ENCODE peak calls at places on chromosomes 5 and 9, in six cellular contexts. One of them, this sample, is unnamed. For H3K4me1, the result is how much of the 10 kb centered on the place peaks cover.

GRCh38 chr5:145856285-145856818 is 16.5 kb downstream of the GRXCR2 start:
- DNase-seq in ovary: peak
- DNase-seq in uterus: peak
- DNase-seq in colonic mucosa: no peak
- DNase-seq in H1: peak
- DNase-seq in breast epithelium: peak
- DNase-seq in this sample: peak

GRCh38 chr5:38450627-38451371 is 105.6 kb downstream of the LIFR start:
- DNase-seq in breast epithelium: no peak
- DNase-seq in uterus: no peak
- DNase-seq in colonic mucosa: no peak
- DNase-seq in H1: no peak
- DNase-seq in ovary: no peak
- DNase-seq in this sample: no peak

GRCh38 chr9:131393622-131394463 is at the start of gene PRRC2B:
- DNase-seq in H1: peak
- DNase-seq in breast epithelium: peak
- DNase-seq in uterus: peak
- DNase-seq in colonic mucosa: peak
- DNase-seq in ovary: peak
- DNase-seq in this sample: peak

GRCh38 chr9:78985084-78985738 is 586.6 kb upstream of the TLE4 start:
- DNase-seq in H1: no peak
- DNase-seq in breast epithelium: no peak
- DNase-seq in uterus: no peak
- DNase-seq in colonic mucosa: no peak
- DNase-seq in ovary: no peak
- DNase-seq in this sample: no peak

GRCh38 chr9:114434878-114435311 is 47.1 kb upstream of the AKNA start:
- DNase-seq in breast epithelium: no peak
- DNase-seq in colonic mucosa: no peak
- DNase-seq in uterus: no peak
- DNase-seq in ovary: no peak
- DNase-seq in H1: peak
- DNase-seq in this sample: peak

GRCh38 chr5:69019665-69020064 is 74.1 kb upstream of the SLC30A5 start:
- DNase-seq in breast epithelium: no peak
- DNase-seq in ovary: no peak
- DNase-seq in uterus: no peak
- DNase-seq in H1: no peak
- DNase-seq in colonic mucosa: no peak
- DNase-seq in this sample: no peak

GRCh38 chr5:173573126-173573960 is 43.1 kb downstream of the BOD1 start:
- DNase-seq in colonic mucosa: peak
- DNase-seq in ovary: peak
- DNase-seq in breast epithelium: peak
- DNase-seq in uterus: peak
- DNase-seq in H1: peak
- DNase-seq in this sample: peak

GRCh38 chr5:141560141-141560540 is 58.7 kb downstream of the DIAPH1 start:
- DNase-seq in uterus: no peak
- DNase-seq in breast epithelium: no peak
- DNase-seq in colonic mucosa: no peak
- DNase-seq in ovary: no peak
- DNase-seq in H1: no peak
- DNase-seq in this sample: peak

GRCh38 chr9:77132991-77133390 is 44.3 kb upstream of the VPS13A start:
- DNase-seq in colonic mucosa: no peak
- DNase-seq in uterus: no peak
- DNase-seq in H1: no peak
- DNase-seq in breast epithelium: no peak
- DNase-seq in ovary: no peak
- DNase-seq in this sample: no peak

GRCh38 chr5:40385544-40385943 is 294.2 kb upstream of the PTGER4 start:
- DNase-seq in uterus: no peak
- DNase-seq in breast epithelium: peak
- DNase-seq in colonic mucosa: no peak
- DNase-seq in ovary: no peak
- DNase-seq in H1: peak
- DNase-seq in this sample: no peak

GRCh38 chr9:97918641-97919040 is 3.7 kb downstream of the TRMO start:
- DNase-seq in ovary: no peak
- DNase-seq in breast epithelium: no peak
- DNase-seq in colonic mucosa: no peak
- DNase-seq in H1: no peak
- DNase-seq in uterus: no peak
- DNase-seq in this sample: no peak

GRCh38 chr5:157280511-157280910 is 14.6 kb downstream of the CYFIP2 start:
- DNase-seq in colonic mucosa: no peak
- DNase-seq in H1: no peak
- DNase-seq in breast epithelium: no peak
- DNase-seq in ovary: no peak
- DNase-seq in uterus: no peak
- DNase-seq in this sample: no peak

GRCh38 chr5:60161340-60161934 is 267.9 kb upstream of the PDE4D start:
- DNase-seq in ovary: no peak
- DNase-seq in uterus: no peak
- DNase-seq in H1: no peak
- DNase-seq in colonic mucosa: no peak
- DNase-seq in breast epithelium: no peak
- DNase-seq in this sample: no peak

GRCh38 chr5:131974956-131975726 is 29.7 kb upstream of the MEIKIN start:
- DNase-seq in H1: no peak
- DNase-seq in colonic mucosa: no peak
- DNase-seq in ovary: no peak
- DNase-seq in uterus: no peak
- DNase-seq in breast epithelium: no peak
- DNase-seq in this sample: no peak

GRCh38 chr5:2015961-2016360 is 133.2 kb upstream of the IRX4 start:
- DNase-seq in ovary: no peak
- DNase-seq in colonic mucosa: no peak
- DNase-seq in uterus: no peak
- DNase-seq in breast epithelium: no peak
- DNase-seq in H1: no peak
- DNase-seq in this sample: no peak

GRCh38 chr5:82855893-82856292 is 221.3 kb downstream of the TMEM167A start:
- DNase-seq in breast epithelium: no peak
- DNase-seq in H1: no peak
- DNase-seq in colonic mucosa: no peak
- DNase-seq in uterus: no peak
- DNase-seq in ovary: no peak
- DNase-seq in this sample: no peak

GRCh38 chr9:108052431-108053080 is 563.0 kb upstream of the KLF4 start:
- DNase-seq in uterus: no peak
- DNase-seq in breast epithelium: no peak
- DNase-seq in colonic mucosa: no peak
- DNase-seq in H1: no peak
- DNase-seq in ovary: no peak
- DNase-seq in this sample: no peak

GRCh38 chr5:86997501-86997900 is 270.2 kb upstream of the RASA1 start:
- DNase-seq in uterus: no peak
- DNase-seq in ovary: no peak
- DNase-seq in H1: no peak
- DNase-seq in breast epithelium: no peak
- DNase-seq in colonic mucosa: no peak
- DNase-seq in this sample: no peak

GRCh38 chr9:125700791-125701190 is 6.2 kb downstream of the MAPKAP1 start:
- DNase-seq in breast epithelium: no peak
- DNase-seq in H1: no peak
- DNase-seq in ovary: no peak
- DNase-seq in uterus: no peak
- DNase-seq in colonic mucosa: no peak
- DNase-seq in this sample: no peak

GRCh38 chr5:173916233-173916632 is 28.1 kb downstream of the CPEB4 start:
- DNase-seq in colonic mucosa: no peak
- DNase-seq in breast epithelium: no peak
- DNase-seq in H1: no peak
- DNase-seq in uterus: no peak
- DNase-seq in ovary: no peak
- DNase-seq in this sample: no peak

GRCh38 chr9:89766981-89767380 is 162.2 kb downstream of the GADD45G start:
- DNase-seq in ovary: no peak
- DNase-seq in uterus: no peak
- DNase-seq in breast epithelium: no peak
- DNase-seq in H1: no peak
- DNase-seq in colonic mucosa: no peak
- DNase-seq in this sample: no peak

GRCh38 chr5:132493241-132493640 is 2.7 kb upstream of the IRF1 start:
- DNase-seq in ovary: no peak
- DNase-seq in H1: no peak
- DNase-seq in breast epithelium: peak
- DNase-seq in uterus: peak
- DNase-seq in colonic mucosa: peak
- DNase-seq in this sample: peak

GRCh38 chr5:153770066-153770465 is 268.6 kb downstream of the FAM114A2 start:
- DNase-seq in colonic mucosa: no peak
- DNase-seq in ovary: no peak
- DNase-seq in uterus: no peak
- DNase-seq in H1: no peak
- DNase-seq in breast epithelium: no peak
- DNase-seq in this sample: no peak

GRCh38 chr5:152260940-152261339 is 144.1 kb downstream of the NMUR2 start:
- DNase-seq in uterus: no peak
- DNase-seq in colonic mucosa: no peak
- DNase-seq in breast epithelium: no peak
- DNase-seq in H1: no peak
- DNase-seq in ovary: no peak
- DNase-seq in this sample: no peak

GRCh38 chr9:19969721-19970120 is 180.9 kb upstream of the SLC24A2 start:
- DNase-seq in H1: no peak
- DNase-seq in colonic mucosa: no peak
- DNase-seq in ovary: no peak
- DNase-seq in uterus: no peak
- DNase-seq in breast epithelium: no peak
- DNase-seq in this sample: no peak

GRCh38 chr5:124126504-124127240 is 614.7 kb downstream of the CSNK1G3 start:
- DNase-seq in ovary: no peak
- DNase-seq in uterus: no peak
- DNase-seq in breast epithelium: no peak
- DNase-seq in H1: no peak
- DNase-seq in colonic mucosa: no peak
- DNase-seq in this sample: no peak

DNA sequence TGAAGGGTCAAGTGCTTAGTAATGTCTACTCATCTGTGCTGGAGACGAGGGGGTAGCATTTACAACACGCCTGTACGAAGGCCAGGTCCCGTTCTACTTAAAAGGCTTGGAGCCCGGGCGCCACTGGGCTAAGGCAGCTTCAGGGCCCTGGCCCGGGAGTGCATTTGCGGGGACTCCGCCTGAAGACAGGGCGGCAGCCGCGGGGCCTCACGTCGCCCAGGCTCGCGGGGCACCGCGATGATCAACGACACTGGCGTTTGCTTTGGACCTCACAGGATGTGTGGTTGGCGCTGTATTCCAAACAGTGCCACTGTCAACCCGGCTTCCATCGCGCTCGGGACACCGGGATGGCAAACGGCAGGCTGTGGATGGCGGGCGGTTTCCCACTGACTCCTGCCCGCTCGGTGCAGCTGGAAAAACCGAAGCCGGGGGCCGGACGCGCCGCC is 1.1 kb upstream of the TENT4A start:
- DNase-seq in uterus: peak
- DNase-seq in ovary: peak
- DNase-seq in breast epithelium: peak
- DNase-seq in H1: no peak
- DNase-seq in colonic mucosa: peak
- DNase-seq in this sample: peak
- TF ChIP-seq CTCF in uterus: peak
- TF ChIP-seq CTCF in ovary: peak
- TF ChIP-seq CTCF in breast epithelium: no peak
- TF ChIP-seq CTCF in H1: no peak
- TF ChIP-seq CTCF in colonic mucosa: no peak
- TF ChIP-seq CTCF in this sample: no peak

DNA sequence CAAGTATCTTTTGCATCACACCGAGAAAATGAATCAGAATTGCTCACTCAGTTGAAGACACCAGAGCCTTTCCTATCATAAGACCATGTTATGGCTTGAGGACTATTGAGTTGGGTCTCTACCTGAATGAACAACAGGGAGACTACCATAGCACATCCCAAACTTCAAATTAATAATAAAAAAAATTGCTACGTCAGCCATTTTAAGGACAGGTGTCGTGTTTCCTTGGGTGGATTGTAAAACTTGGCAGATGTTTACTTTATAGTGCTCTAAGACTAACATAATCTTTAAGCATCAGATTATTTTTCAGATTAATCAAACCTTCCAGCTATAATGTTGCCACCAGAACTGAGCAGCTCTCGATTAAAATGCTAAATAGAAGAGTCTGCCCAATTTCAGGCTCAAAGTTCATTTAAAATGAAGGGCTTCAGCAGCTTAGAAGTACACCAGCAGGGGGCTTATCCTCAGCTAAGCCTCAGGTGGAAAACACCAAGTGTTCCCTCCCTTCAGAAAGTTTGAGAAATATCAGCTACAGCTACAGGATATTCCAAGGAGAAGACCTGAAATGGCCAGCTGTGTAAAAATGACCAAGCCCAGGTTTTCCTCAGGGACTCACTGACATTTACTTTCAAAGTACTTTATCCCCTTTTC is 395.5 kb downstream of the DTWD2 start:
- DNase-seq in colonic mucosa: no peak
- DNase-seq in H1: no peak
- DNase-seq in breast epithelium: no peak
- DNase-seq in uterus: no peak
- DNase-seq in ovary: no peak
- DNase-seq in this sample: no peak
- H3K4me1 ChIP-seq in colonic mucosa: under half
- H3K4me1 ChIP-seq in H1: under half
- H3K4me1 ChIP-seq in breast epithelium: under half
- H3K4me1 ChIP-seq in uterus: under half
- H3K4me1 ChIP-seq in ovary: under half
- H3K4me1 ChIP-seq in this sample: under half

GRCh38 chr5:177349362-177349647 is 2.2 kb downstream of the LMAN2 start:
- DNase-seq in breast epithelium: no peak
- DNase-seq in ovary: no peak
- DNase-seq in H1: no peak
- DNase-seq in colonic mucosa: no peak
- DNase-seq in uterus: no peak
- DNase-seq in this sample: no peak
- TF ChIP-seq CTCF in breast epithelium: no peak
- TF ChIP-seq CTCF in ovary: no peak
- TF ChIP-seq CTCF in H1: no peak
- TF ChIP-seq CTCF in colonic mucosa: no peak
- TF ChIP-seq CTCF in uterus: no peak
- TF ChIP-seq CTCF in this sample: no peak

GRCh38 chr5:80185095-80185494 is 70.8 kb downstream of the SERINC5 start:
- DNase-seq in breast epithelium: no peak
- DNase-seq in H1: no peak
- DNase-seq in uterus: no peak
- DNase-seq in colonic mucosa: no peak
- DNase-seq in ovary: no peak
- DNase-seq in this sample: no peak
- H3K4me1 ChIP-seq in breast epithelium: under half
- H3K4me1 ChIP-seq in H1: under half
- H3K4me1 ChIP-seq in uterus: under half
- H3K4me1 ChIP-seq in colonic mucosa: under half
- H3K4me1 ChIP-seq in ovary: under half
- H3K4me1 ChIP-seq in this sample: half or more

This sample was measured in body of pancreas.